ENCODE peak calls at places on chromosome 7, in seven cellular contexts. W, D, U, C, P, Q and M are unnamed samples. For H3K4me1, the result is how much of the 10 kb centered on the place peaks cover.

GRCh38 chr7:46993396-46993795 is 588.5 kb downstream of the TNS3 start:
- DNase-seq in W (peak), D (no peak), U (no peak), C (no peak), P (peak), Q (no peak), M (no peak)

GRCh38 chr7:151383638-151384351 is 26.0 kb downstream of the WDR86 start:
- DNase-seq in W (no peak), D (no peak), U (peak), C (no peak), P (no peak), Q (no peak), M (peak)

GRCh38 chr7:120550494-120551048 is 277.6 kb downstream of the KCND2 start:
- DNase-seq in W (no peak), D (peak), U (no peak), C (no peak), P (peak), Q (no peak), M (no peak)

GRCh38 chr7:2956526-2957368 is 86.9 kb downstream of the CARD11 start:
- DNase-seq in W (peak), D (peak), U (no peak), C (no peak), P (peak), Q (no peak), M (peak)

GRCh38 chr7:91030680-91031079 is 233.6 kb upstream of the FZD1 start:
- DNase-seq in W (no peak), D (peak), U (no peak), C (peak), P (no peak), Q (no peak), M (no peak)

GRCh38 chr7:117061751-117062150 is 108.5 kb downstream of the ST7 start:
- DNase-seq in W (peak), D (no peak), U (no peak), C (no peak), P (no peak), Q (no peak), M (no peak)

GRCh38 chr7:158676171-158676840 is 28.3 kb downstream of the NCAPG2 start:
- DNase-seq in W (peak), D (no peak), U (no peak), C (no peak), P (no peak), Q (no peak), M (no peak)

GRCh38 chr7:70380315-70381027 is 751.5 kb upstream of the GALNT17 start:
- DNase-seq in W (no peak), D (no peak), U (no peak), C (no peak), P (no peak), Q (no peak), M (no peak)

GRCh38 chr7:139505563-139505962 is 17.9 kb upstream of the CLEC2L start:
- DNase-seq in W (no peak), D (peak), U (peak), C (peak), P (peak), Q (no peak), M (no peak)

GRCh38 chr7:28329616-28330373 is 82.5 kb upstream of the CREB5 start:
- DNase-seq in W (no peak), D (no peak), U (no peak), C (no peak), P (peak), Q (no peak), M (no peak)

GRCh38 chr7:87000344-87000743 is 59.1 kb downstream of the ELAPOR2 start:
- DNase-seq in W (no peak), D (no peak), U (no peak), C (no peak), P (peak), Q (no peak), M (peak)

GRCh38 chr7:44980393-44981034 is 1.7 kb upstream of the MYO1G start:
- DNase-seq in W (peak), D (no peak), U (no peak), C (peak), P (peak), Q (no peak), M (peak)

GRCh38 chr7:27064169-27064568 is 31.6 kb downstream of the HOXA1 start:
- DNase-seq in W (no peak), D (no peak), U (no peak), C (no peak), P (no peak), Q (no peak), M (no peak)

GRCh38 chr7:156985101-156985967 is 25.1 kb downstream of the MNX1 start:
- DNase-seq in W (no peak), D (no peak), U (no peak), C (peak), P (no peak), Q (no peak), M (no peak)

GRCh38 chr7:21326916-21327315 is 101.0 kb upstream of the SP4 start:
- DNase-seq in W (no peak), D (no peak), U (no peak), C (no peak), P (no peak), Q (no peak), M (no peak)

GRCh38 chr7:91046322-91047088 is 217.7 kb upstream of the FZD1 start:
- DNase-seq in W (peak), D (no peak), U (no peak), C (no peak), P (no peak), Q (no peak), M (no peak)

GRCh38 chr7:26369519-26370385 is 78.1 kb downstream of the SNX10 start:
- DNase-seq in W (peak), D (no peak), U (no peak), C (no peak), P (peak), Q (peak), M (peak)

GRCh38 chr7:72325561-72325960 is 86.6 kb downstream of the CALN1 start:
- DNase-seq in W (no peak), D (no peak), U (no peak), C (no peak), P (no peak), Q (no peak), M (no peak)

GRCh38 chr7:159013825-159014289 is 130.8 kb downstream of the VIPR2 start:
- DNase-seq in W (no peak), D (no peak), U (no peak), C (no peak), P (no peak), Q (no peak), M (no peak)

GRCh38 chr7:27183682-27184341 is 1.2 kb downstream of the HOXA11 start:
- DNase-seq in W (no peak), D (no peak), U (peak), C (peak), P (peak), Q (no peak), M (peak)

GRCh38 chr7:17863815-17864159 is 76.5 kb downstream of the SNX13 start:
- DNase-seq in W (no peak), D (no peak), U (no peak), C (no peak), P (no peak), Q (no peak), M (no peak)

GRCh38 chr7:77415822-77416620 is at the start of gene GSAP:
- DNase-seq in W (no peak), D (peak), U (peak), C (peak), P (peak), Q (peak), M (peak)

GRCh38 chr7:114084381-114085312 is 165.8 kb upstream of the PPP1R3A start:
- DNase-seq in W (no peak), D (peak), U (peak), C (peak), P (peak), Q (peak), M (peak)

GRCh38 chr7:12031638-12032037 is 179.5 kb upstream of the TMEM106B start:
- DNase-seq in W (peak), D (peak), U (peak), C (no peak), P (peak), Q (no peak), M (no peak)

GRCh38 chr7:121275204-121275603 is 53.6 kb upstream of the WNT16 start:
- DNase-seq in W (no peak), D (no peak), U (no peak), C (no peak), P (no peak), Q (no peak), M (no peak)

GRCh38 chr7:149316606-149317005 is 54.6 kb downstream of the ZNF783 start:
- DNase-seq in W (no peak), D (no peak), U (no peak), C (no peak), P (no peak), Q (no peak), M (peak)

GRCh38 chr7:71733108-71733870 is 601.3 kb downstream of the GALNT17 start:
- DNase-seq in W (peak), D (peak), U (peak), C (peak), P (peak), Q (peak), M (peak)

GRCh38 chr7:157377436-157378124 is 40.8 kb downstream of the DNAJB6 start:
- DNase-seq in W (no peak), D (peak), U (no peak), C (no peak), P (no peak), Q (no peak), M (no peak)

GRCh38 chr7:143013897-143014296 is 13.0 kb downstream of the OR9A2 start:
- DNase-seq in W (peak), D (no peak), U (no peak), C (no peak), P (peak), Q (no peak), M (no peak)

GRCh38 chr7:27895553-27895952 is 155.6 kb downstream of the TAX1BP1 start:
- DNase-seq in W (no peak), D (no peak), U (no peak), C (no peak), P (no peak), Q (no peak), M (no peak)

GRCh38 chr7:50092579-50093411 is at the start of gene ZPBP:
- DNase-seq in W (peak), D (peak), U (peak), C (peak), P (peak), Q (peak), M (peak)

GRCh38 chr7:82566752-82567151 is 123.2 kb upstream of the CACNA2D1 start:
- DNase-seq in W (no peak), D (no peak), U (no peak), C (no peak), P (no peak), Q (no peak), M (no peak)

GRCh38 chr7:80876894-80877414 is 41.9 kb downstream of the SEMA3C start:
- DNase-seq in W (peak), D (peak), U (no peak), C (no peak), P (peak), Q (no peak), M (peak)

GRCh38 chr7:98354052-98354451 is 46.8 kb downstream of the BAIAP2L1 start:
- DNase-seq in W (no peak), D (peak), U (no peak), C (no peak), P (no peak), Q (no peak), M (peak)

GRCh38 chr7:5667391-5667790 is 114.1 kb downstream of the RNF216 start:
- DNase-seq in W (peak), D (peak), U (no peak), C (no peak), P (no peak), Q (no peak), M (no peak)

GRCh38 chr7:141744131-141744530 is 6.0 kb downstream of the SSBP1 start:
- DNase-seq in W (peak), D (no peak), U (no peak), C (no peak), P (no peak), Q (no peak), M (no peak)

GRCh38 chr7:44891791-44892190 is 6.5 kb upstream of the PURB start:
- DNase-seq in W (no peak), D (no peak), U (no peak), C (no peak), P (no peak), Q (no peak), M (no peak)

GRCh38 chr7:747186-747585 is 20.1 kb upstream of the PRKAR1B start:
- DNase-seq in W (no peak), D (no peak), U (no peak), C (no peak), P (no peak), Q (no peak), M (no peak)

GRCh38 chr7:29684787-29685650 is 121.3 kb upstream of the WIPF3 start:
- DNase-seq in W (peak), D (peak), U (peak), C (peak), P (peak), Q (peak), M (peak)

GRCh38 chr7:111010833-111011232 is 80.1 kb upstream of the LRRN3 start:
- DNase-seq in W (no peak), D (no peak), U (no peak), C (no peak), P (no peak), Q (no peak), M (peak)
- H3K4me1 ChIP-seq in W (under half), D (under half), U (under half), C (under half), P (under half), Q (under half), M (under half)

GRCh38 chr7:73435471-73436009 is 2.0 kb downstream of the FZD9 start:
- DNase-seq in W (no peak), D (no peak), U (no peak), C (no peak), P (no peak), Q (no peak), M (no peak)

GRCh38 chr7:73436031-73436929 is 2.7 kb downstream of the FZD9 start:
- DNase-seq in W (no peak), D (no peak), U (no peak), C (no peak), P (peak), Q (no peak), M (peak)

GRCh38 chr7:73437699-73438416 is 4.3 kb downstream of the FZD9 start:
- DNase-seq in W (no peak), D (no peak), U (no peak), C (peak), P (no peak), Q (no peak), M (no peak)

GRCh38 chr7:73438547-73439245 is 5.1 kb downstream of the FZD9 start:
- DNase-seq in W (no peak), D (no peak), U (no peak), C (peak), P (no peak), Q (no peak), M (no peak)

GRCh38 chr7:73437091-73437490 is 3.5 kb downstream of the FZD9 start:
- DNase-seq in W (no peak), D (no peak), U (no peak), C (no peak), P (no peak), Q (no peak), M (no peak)
- H3K4me2 ChIP-seq in W (no peak), D (no peak), U (no peak), C (no peak), P (no peak), Q (no peak), M (no peak)

DNA sequence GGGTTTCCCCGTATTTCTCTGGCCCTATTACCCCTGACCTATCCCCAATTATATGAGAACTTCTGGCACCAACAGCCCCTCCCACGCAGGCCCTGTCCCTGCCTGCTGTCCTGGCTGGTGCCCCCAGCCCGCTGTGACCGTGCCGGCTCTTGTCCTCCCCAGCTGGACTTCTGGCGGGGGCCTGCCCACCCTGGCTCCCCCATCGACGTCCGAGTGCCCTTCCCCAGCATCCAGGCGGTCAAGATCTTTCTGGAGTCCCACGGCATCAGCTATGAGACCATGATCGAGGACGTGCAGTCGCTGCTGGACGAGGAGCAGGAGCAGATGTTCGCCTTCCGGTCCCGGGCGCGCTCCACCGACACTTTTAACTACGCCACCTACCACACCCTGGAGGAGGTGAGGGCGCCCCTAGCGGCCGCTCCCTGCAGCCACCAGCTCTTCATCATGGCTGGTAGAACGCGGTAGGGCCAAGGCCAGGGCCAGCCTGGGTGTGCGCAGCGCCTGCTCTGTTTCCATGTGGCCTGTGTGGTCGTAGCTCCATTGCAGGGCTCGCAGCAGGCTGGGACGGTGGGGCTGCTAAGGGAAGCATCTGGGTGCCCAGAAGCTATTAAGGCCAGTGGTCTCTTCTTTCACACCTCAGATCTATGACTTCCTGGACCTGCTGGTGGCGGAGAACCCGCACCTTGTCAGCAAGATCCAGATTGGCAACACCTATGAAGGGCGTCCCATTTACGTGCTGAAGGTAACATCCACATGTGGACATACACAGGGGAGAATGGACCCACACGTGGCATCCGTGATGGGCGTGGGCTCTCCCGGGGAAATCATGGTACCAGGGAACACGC is 1.4 kb downstream of the CPA1 start:
- DNase-seq in W (no peak), D (peak), U (peak), C (peak), P (no peak), Q (no peak), M (no peak)
- H3K23ac ChIP-seq in W (no peak), D (no peak), U (no peak), C (no peak), P (no peak), Q (peak), M (no peak)

DNA sequence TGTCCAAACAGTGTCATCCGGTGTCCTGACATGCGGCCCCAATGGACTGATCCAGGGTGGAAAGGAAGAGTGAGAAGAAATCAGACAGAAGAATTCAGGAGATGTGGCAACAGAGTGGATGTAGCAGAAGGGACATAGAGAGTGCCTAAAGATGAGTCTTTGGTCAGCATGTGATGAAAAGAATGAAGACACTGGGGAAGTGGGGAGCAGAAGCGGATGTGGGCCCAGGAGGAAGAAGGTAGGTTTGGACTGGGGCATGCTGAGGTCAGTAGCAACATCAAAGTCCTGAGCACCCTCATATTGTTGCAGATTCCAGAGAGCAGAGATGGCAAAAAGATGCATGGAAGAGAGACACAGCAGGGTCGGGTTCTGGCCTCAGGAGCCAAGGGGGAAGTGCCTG is 71.8 kb upstream of the STEAP1B start:
- DNase-seq in W (no peak), D (no peak), U (no peak), C (no peak), P (no peak), Q (no peak), M (no peak)
- H3K4me1 ChIP-seq in W (under half), D (under half), U (under half), C (under half), P (under half), Q (under half), M (under half)

DNA sequence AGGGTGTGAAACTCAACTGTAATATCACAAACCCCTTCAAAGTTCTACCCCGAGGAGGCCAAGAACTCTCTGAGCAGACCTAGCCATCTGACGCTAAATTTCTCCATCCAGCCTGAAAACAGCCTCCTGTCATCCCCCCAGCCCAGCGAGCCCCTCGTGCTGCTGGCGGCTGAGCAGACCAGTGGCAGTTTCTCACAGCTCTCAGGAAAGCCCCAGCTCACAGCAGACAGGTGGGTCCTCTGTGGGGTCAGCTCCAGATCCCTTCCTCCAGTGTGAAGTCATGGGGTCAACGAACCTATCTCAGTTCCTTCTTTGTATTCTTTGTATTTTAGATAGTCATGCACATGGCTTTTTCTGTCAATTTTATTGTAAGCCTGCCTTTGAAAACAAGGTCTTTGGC is 7.8 kb downstream of the GARIN1A start:
- DNase-seq in W (no peak), D (no peak), U (no peak), C (no peak), P (no peak), Q (no peak), M (no peak)
- H3K4me2 ChIP-seq in W (no peak), D (no peak), U (no peak), C (no peak), P (no peak), Q (no peak), M (no peak)

GRCh38 chr7:99740573-99741437 is 5.8 kb upstream of the CYP3A7 start:
- DNase-seq in W (peak), D (no peak), U (no peak), C (no peak), P (peak), Q (no peak), M (no peak)
- H3K23ac ChIP-seq in W (no peak), D (no peak), U (no peak), C (no peak), P (no peak), Q (no peak), M (no peak)

GRCh38 chr7:36288501-36288900 is 101.2 kb upstream of the ANLN start:
- DNase-seq in W (no peak), D (no peak), U (no peak), C (no peak), P (no peak), Q (no peak), M (no peak)
- H3K4me1 ChIP-seq in W (under half), D (under half), U (under half), C (under half), P (under half), Q (under half), M (under half)

GRCh38 chr7:68544851-68545250 is 1053.4 kb upstream of the AUTS2 start:
- DNase-seq in W (no peak), D (no peak), U (no peak), C (no peak), P (no peak), Q (no peak), M (no peak)
- H3K4me2 ChIP-seq in W (no peak), D (no peak), U (no peak), C (no peak), P (no peak), Q (no peak), M (no peak)

GRCh38 chr7:131501422-131501821 is 55.0 kb downstream of the PODXL start:
- DNase-seq in W (peak), D (no peak), U (no peak), C (no peak), P (peak), Q (no peak), M (no peak)
- H3K23ac ChIP-seq in W (no peak), D (no peak), U (no peak), C (no peak), P (no peak), Q (no peak), M (no peak)